ENCODE peak calls at places on chromosomes 1 and 21, in ten cellular contexts. E is smooth muscle cell of the brain vasculature; O is fibroblast of lung; U is T-helper 9 cell; Z is HCEC 1CT; N is NCI-H1930; D is stimulated activated CD4-positive, alpha-beta T cell treated with anti-CD3 and anti-CD28 coated beads, Interleukin-15, amount 100 ng/mL, for 48 hours; T is GM13976; X is stimulated activated naive B cell treated with anti-CD40 and anti-IgM and Interleukin-4, amounts not matched to agents 10 μg/mL and 1 μg/mL and 100 μg/mL, for 72 hours; V is A549. L is an unnamed sample.

GRCh38 chr1:184569106-184569505 is 182.3 kb downstream of the C1orf21 start:
- DNase-seq in E (no peak), O (no peak), U (no peak), Z (no peak), N (no peak), D (no peak), T (no peak), X (no peak), V (no peak), L (no peak)

GRCh38 chr1:152699746-152700145 is 1.6 kb downstream of the LCE2A start:
- DNase-seq in E (no peak), O (no peak), U (no peak), Z (no peak), N (no peak), D (no peak), T (no peak), X (no peak), V (no peak), L (peak)

GRCh38 chr1:224676613-224677012 is 60.5 kb downstream of the CNIH3 start:
- DNase-seq in E (no peak), O (no peak), U (no peak), Z (no peak), N (no peak), D (no peak), T (no peak), X (no peak), V (no peak), L (no peak)

GRCh38 chr1:55380313-55380970 is 165.3 kb upstream of the USP24 start:
- DNase-seq in E (no peak), O (no peak), U (no peak), Z (no peak), N (no peak), D (no peak), T (no peak), X (no peak), V (no peak), L (no peak)

GRCh38 chr1:209421186-209421585 is 162.3 kb upstream of the CAMK1G start:
- DNase-seq in E (no peak), O (no peak), U (no peak), Z (no peak), N (no peak), D (no peak), T (no peak), X (no peak), V (no peak), L (no peak)

GRCh38 chr1:68269637-68270430 is 37.5 kb upstream of the WLS start:
- DNase-seq in E (no peak), O (peak), U (no peak), Z (peak), N (no peak), D (no peak), T (no peak), X (no peak), V (peak), L (peak)

GRCh38 chr1:36239941-36240637 is 15.8 kb downstream of the THRAP3 start:
- DNase-seq in E (no peak), O (peak), U (no peak), Z (no peak), N (no peak), D (no peak), T (no peak), X (no peak), V (no peak), L (no peak)

GRCh38 chr21:43865471-43866181 is 603 bp downstream of the AGPAT3 start:
- DNase-seq in E (no peak), O (peak), U (peak), Z (peak), N (no peak), D (no peak), T (peak), X (no peak), V (peak), L (peak)

GRCh38 chr1:10122926-10123325 is 87.4 kb upstream of the KIF1B start:
- DNase-seq in E (no peak), O (peak), U (no peak), Z (peak), N (no peak), D (no peak), T (no peak), X (no peak), V (no peak), L (peak)

GRCh38 chr1:234967121-234967520 is 161.5 kb downstream of the TOMM20 start:
- DNase-seq in E (no peak), O (no peak), U (no peak), Z (no peak), N (no peak), D (no peak), T (no peak), X (no peak), V (no peak), L (no peak)

GRCh38 chr1:2236695-2237677 is 8.9 kb downstream of the SKI start:
- DNase-seq in E (no peak), O (no peak), U (peak), Z (no peak), N (no peak), D (no peak), T (no peak), X (no peak), V (no peak), L (no peak)

GRCh38 chr1:113813218-113813617 is 942 bp upstream of the RSBN1 start:
- DNase-seq in E (no peak), O (no peak), U (no peak), Z (no peak), N (no peak), D (no peak), T (no peak), X (no peak), V (no peak), L (no peak)

GRCh38 chr1:189851806-189852367 is 625.8 kb downstream of the BRINP3 start:
- DNase-seq in E (no peak), O (no peak), U (no peak), Z (no peak), N (no peak), D (no peak), T (no peak), X (no peak), V (no peak), L (no peak)

GRCh38 chr1:183131166-183131565 is 54.9 kb upstream of the LAMC2 start:
- DNase-seq in E (no peak), O (no peak), U (no peak), Z (no peak), N (no peak), D (no peak), T (no peak), X (no peak), V (no peak), L (no peak)

GRCh38 chr1:19762175-19762779 is 37.4 kb downstream of the TMCO4 start:
- DNase-seq in E (no peak), O (peak), U (peak), Z (no peak), N (no peak), D (no peak), T (peak), X (no peak), V (peak), L (peak)

GRCh38 chr1:162990665-162991064 is 78.5 kb upstream of the RGS4 start:
- DNase-seq in E (no peak), O (no peak), U (no peak), Z (no peak), N (no peak), D (no peak), T (no peak), X (no peak), V (no peak), L (no peak)

GRCh38 chr1:10178602-10179407 is 31.6 kb upstream of the KIF1B start:
- DNase-seq in E (no peak), O (no peak), U (no peak), Z (no peak), N (no peak), D (no peak), T (no peak), X (no peak), V (no peak), L (peak)

GRCh38 chr1:48291421-48291820 is 68.9 kb downstream of the SLC5A9 start:
- DNase-seq in E (no peak), O (no peak), U (no peak), Z (no peak), N (no peak), D (no peak), T (no peak), X (no peak), V (no peak), L (no peak)

GRCh38 chr1:150789396-150789795 is 18.7 kb downstream of the CTSK start:
- DNase-seq in E (no peak), O (no peak), U (no peak), Z (no peak), N (no peak), D (no peak), T (no peak), X (no peak), V (no peak), L (no peak)

GRCh38 chr1:167488786-167489185 is 29.5 kb downstream of the CD247 start:
- DNase-seq in E (no peak), O (no peak), U (no peak), Z (no peak), N (no peak), D (no peak), T (no peak), X (no peak), V (no peak), L (no peak)

GRCh38 chr21:26513212-26513611 is 59.9 kb downstream of the CYYR1 start:
- DNase-seq in E (no peak), O (peak), U (no peak), Z (no peak), N (no peak), D (no peak), T (no peak), X (no peak), V (no peak), L (peak)

GRCh38 chr1:15178571-15179484 is 25.3 kb downstream of the TMEM51 start:
- DNase-seq in E (peak), O (peak), U (no peak), Z (peak), N (no peak), D (no peak), T (no peak), X (no peak), V (no peak), L (peak)

GRCh38 chr1:12436817-12437599 is 181.0 kb downstream of the DHRS3 start:
- DNase-seq in E (no peak), O (peak), U (no peak), Z (peak), N (no peak), D (no peak), T (no peak), X (peak), V (no peak), L (peak)

GRCh38 chr1:70840260-70840953 is 207.2 kb downstream of the PTGER3 start:
- DNase-seq in E (no peak), O (no peak), U (no peak), Z (no peak), N (no peak), D (no peak), T (no peak), X (no peak), V (no peak), L (peak)

GRCh38 chr1:43540653-43541071 is 10.0 kb downstream of the PTPRF start:
- DNase-seq in E (no peak), O (peak), U (no peak), Z (no peak), N (no peak), D (no peak), T (no peak), X (no peak), V (no peak), L (no peak)

GRCh38 chr1:184686540-184686939 is 68.1 kb downstream of the EDEM3 start:
- DNase-seq in E (no peak), O (peak), U (no peak), Z (no peak), N (no peak), D (no peak), T (no peak), X (no peak), V (no peak), L (peak)

GRCh38 chr1:162498442-162498785 is 796 bp downstream of the UHMK1 start:
- DNase-seq in E (no peak), O (peak), U (no peak), Z (no peak), N (no peak), D (no peak), T (peak), X (peak), V (no peak), L (peak)

GRCh38 chr1:13469343-13469742 is 44.5 kb downstream of the LRRC38 start:
- DNase-seq in E (no peak), O (no peak), U (no peak), Z (no peak), N (no peak), D (no peak), T (peak), X (no peak), V (peak), L (no peak)

GRCh38 chr1:181190362-181191035 is 102.0 kb downstream of the IER5 start:
- DNase-seq in E (no peak), O (no peak), U (no peak), Z (no peak), N (no peak), D (no peak), T (no peak), X (no peak), V (no peak), L (no peak)

GRCh38 chr1:30754684-30755171 is 2.8 kb downstream of the LAPTM5 start:
- DNase-seq in E (no peak), O (no peak), U (no peak), Z (no peak), N (no peak), D (no peak), T (peak), X (peak), V (no peak), L (no peak)

GRCh38 chr1:170122366-170122765 is 23.4 kb upstream of the NTMT2 start:
- DNase-seq in E (no peak), O (no peak), U (no peak), Z (no peak), N (no peak), D (no peak), T (no peak), X (no peak), V (no peak), L (no peak)

GRCh38 chr1:2068951-2069350 is 18.7 kb downstream of the PRKCZ start:
- DNase-seq in E (no peak), O (no peak), U (no peak), Z (no peak), N (no peak), D (no peak), T (no peak), X (no peak), V (no peak), L (no peak)

GRCh38 chr1:93579891-93580290 is 101.7 kb downstream of the BCAR3 start:
- DNase-seq in E (peak), O (peak), U (no peak), Z (peak), N (no peak), D (no peak), T (no peak), X (no peak), V (no peak), L (peak)

GRCh38 chr1:226912587-226913176 is 27.4 kb upstream of the COQ8A start:
- DNase-seq in E (no peak), O (peak), U (no peak), Z (no peak), N (peak), D (peak), T (peak), X (peak), V (peak), L (no peak)

GRCh38 chr1:155141799-155142198 is 1.5 kb upstream of the DPM3 start:
- DNase-seq in E (no peak), O (no peak), U (no peak), Z (no peak), N (no peak), D (no peak), T (no peak), X (no peak), V (no peak), L (no peak)

GRCh38 chr1:221815660-221816059 is 73.8 kb upstream of the DUSP10 start:
- DNase-seq in E (no peak), O (no peak), U (no peak), Z (no peak), N (no peak), D (no peak), T (no peak), X (no peak), V (no peak), L (no peak)

GRCh38 chr1:212452323-212453155 is 19.8 kb downstream of the NENF start:
- DNase-seq in E (no peak), O (peak), U (no peak), Z (no peak), N (no peak), D (no peak), T (no peak), X (no peak), V (no peak), L (peak)